ENCODE peak calls at places on chromosome 3, in seven cellular contexts. One of them, this sample, is unnamed.

GRCh38 chr3:123071146-123071545 is 4.3 kb downstream of the PDIA5 start:
- DNase-seq in kidney epithelial cell: no peak
- DNase-seq in CD4-positive, alpha-beta T cell: no peak
- DNase-seq in caudate nucleus: no peak
- DNase-seq in GM20000: no peak
- DNase-seq in effector memory CD8-positive, alpha-beta T cell: no peak
- DNase-seq in AG08396: no peak
- DNase-seq in this sample: peak

GRCh38 chr3:15974647-15975046 is 176.9 kb upstream of the ANKRD28 start:
- DNase-seq in kidney epithelial cell: no peak
- DNase-seq in AG08396: no peak
- DNase-seq in GM20000: no peak
- DNase-seq in effector memory CD8-positive, alpha-beta T cell: no peak
- DNase-seq in caudate nucleus: no peak
- DNase-seq in CD4-positive, alpha-beta T cell: no peak
- DNase-seq in this sample: no peak

GRCh38 chr3:90092994-90093393 is 985.6 kb downstream of the EPHA3 start:
- DNase-seq in CD4-positive, alpha-beta T cell: no peak
- DNase-seq in effector memory CD8-positive, alpha-beta T cell: no peak
- DNase-seq in GM20000: no peak
- DNase-seq in kidney epithelial cell: no peak
- DNase-seq in caudate nucleus: no peak
- DNase-seq in AG08396: peak
- DNase-seq in this sample: peak

GRCh38 chr3:31448035-31448881 is 84.5 kb upstream of the STT3B start:
- DNase-seq in effector memory CD8-positive, alpha-beta T cell: peak
- DNase-seq in CD4-positive, alpha-beta T cell: no peak
- DNase-seq in GM20000: no peak
- DNase-seq in caudate nucleus: no peak
- DNase-seq in kidney epithelial cell: no peak
- DNase-seq in AG08396: no peak
- DNase-seq in this sample: peak

GRCh38 chr3:181948286-181948685 is 236.6 kb downstream of the SOX2 start:
- DNase-seq in caudate nucleus: no peak
- DNase-seq in GM20000: no peak
- DNase-seq in effector memory CD8-positive, alpha-beta T cell: no peak
- DNase-seq in AG08396: no peak
- DNase-seq in CD4-positive, alpha-beta T cell: no peak
- DNase-seq in kidney epithelial cell: no peak
- DNase-seq in this sample: peak

GRCh38 chr3:53150247-53151085 is 10.5 kb upstream of the PRKCD start:
- DNase-seq in GM20000: no peak
- DNase-seq in caudate nucleus: no peak
- DNase-seq in effector memory CD8-positive, alpha-beta T cell: no peak
- DNase-seq in CD4-positive, alpha-beta T cell: no peak
- DNase-seq in AG08396: no peak
- DNase-seq in kidney epithelial cell: no peak
- DNase-seq in this sample: no peak

GRCh38 chr3:44516230-44516629 is 38.8 kb upstream of the ZNF445 start:
- DNase-seq in CD4-positive, alpha-beta T cell: no peak
- DNase-seq in GM20000: no peak
- DNase-seq in AG08396: no peak
- DNase-seq in kidney epithelial cell: no peak
- DNase-seq in caudate nucleus: no peak
- DNase-seq in effector memory CD8-positive, alpha-beta T cell: no peak
- DNase-seq in this sample: no peak

GRCh38 chr3:143536817-143537535 is 311.3 kb downstream of the SLC9A9 start:
- DNase-seq in effector memory CD8-positive, alpha-beta T cell: no peak
- DNase-seq in CD4-positive, alpha-beta T cell: no peak
- DNase-seq in caudate nucleus: no peak
- DNase-seq in AG08396: peak
- DNase-seq in GM20000: no peak
- DNase-seq in kidney epithelial cell: no peak
- DNase-seq in this sample: peak

GRCh38 chr3:38957296-38957695 is 94.4 kb downstream of the SCN11A start:
- DNase-seq in GM20000: no peak
- DNase-seq in CD4-positive, alpha-beta T cell: no peak
- DNase-seq in kidney epithelial cell: no peak
- DNase-seq in AG08396: no peak
- DNase-seq in effector memory CD8-positive, alpha-beta T cell: no peak
- DNase-seq in caudate nucleus: no peak
- DNase-seq in this sample: no peak

GRCh38 chr3:142318331-142318730 is 92.9 kb upstream of the GK5 start:
- DNase-seq in effector memory CD8-positive, alpha-beta T cell: no peak
- DNase-seq in CD4-positive, alpha-beta T cell: no peak
- DNase-seq in kidney epithelial cell: no peak
- DNase-seq in caudate nucleus: no peak
- DNase-seq in GM20000: no peak
- DNase-seq in AG08396: no peak
- DNase-seq in this sample: no peak

GRCh38 chr3:150786791-150787190 is 23.8 kb upstream of the SIAH2 start:
- DNase-seq in effector memory CD8-positive, alpha-beta T cell: no peak
- DNase-seq in CD4-positive, alpha-beta T cell: no peak
- DNase-seq in kidney epithelial cell: no peak
- DNase-seq in AG08396: no peak
- DNase-seq in caudate nucleus: no peak
- DNase-seq in GM20000: no peak
- DNase-seq in this sample: no peak

GRCh38 chr3:14946749-14947104 is 656 bp upstream of the NR2C2 start:
- DNase-seq in AG08396: no peak
- DNase-seq in kidney epithelial cell: no peak
- DNase-seq in caudate nucleus: no peak
- DNase-seq in CD4-positive, alpha-beta T cell: no peak
- DNase-seq in GM20000: no peak
- DNase-seq in effector memory CD8-positive, alpha-beta T cell: no peak
- DNase-seq in this sample: no peak

GRCh38 chr3:31410411-31410810 is 122.3 kb upstream of the STT3B start:
- DNase-seq in AG08396: no peak
- DNase-seq in CD4-positive, alpha-beta T cell: no peak
- DNase-seq in kidney epithelial cell: no peak
- DNase-seq in GM20000: no peak
- DNase-seq in caudate nucleus: no peak
- DNase-seq in effector memory CD8-positive, alpha-beta T cell: no peak
- DNase-seq in this sample: no peak

GRCh38 chr3:15160662-15161061 is 45.4 kb upstream of the CAPN7 start:
- DNase-seq in GM20000: no peak
- DNase-seq in effector memory CD8-positive, alpha-beta T cell: no peak
- DNase-seq in CD4-positive, alpha-beta T cell: no peak
- DNase-seq in kidney epithelial cell: no peak
- DNase-seq in AG08396: no peak
- DNase-seq in caudate nucleus: no peak
- DNase-seq in this sample: no peak

GRCh38 chr3:170867143-170867542 is 2.9 kb downstream of the RPL22L1 start:
- DNase-seq in AG08396: no peak
- DNase-seq in kidney epithelial cell: no peak
- DNase-seq in CD4-positive, alpha-beta T cell: no peak
- DNase-seq in effector memory CD8-positive, alpha-beta T cell: no peak
- DNase-seq in GM20000: no peak
- DNase-seq in caudate nucleus: no peak
- DNase-seq in this sample: no peak

GRCh38 chr3:190514163-190515153 is 573 bp downstream of the IL1RAP start:
- DNase-seq in CD4-positive, alpha-beta T cell: no peak
- DNase-seq in GM20000: peak
- DNase-seq in effector memory CD8-positive, alpha-beta T cell: peak
- DNase-seq in AG08396: peak
- DNase-seq in kidney epithelial cell: no peak
- DNase-seq in caudate nucleus: no peak
- DNase-seq in this sample: peak

GRCh38 chr3:10437272-10437994 is 68.0 kb downstream of the ATP2B2 start:
- DNase-seq in CD4-positive, alpha-beta T cell: peak
- DNase-seq in kidney epithelial cell: peak
- DNase-seq in GM20000: peak
- DNase-seq in AG08396: peak
- DNase-seq in caudate nucleus: no peak
- DNase-seq in effector memory CD8-positive, alpha-beta T cell: peak
- DNase-seq in this sample: peak

GRCh38 chr3:127247292-127247691 is 40.6 kb downstream of the PRR20G start:
- DNase-seq in effector memory CD8-positive, alpha-beta T cell: no peak
- DNase-seq in GM20000: no peak
- DNase-seq in AG08396: no peak
- DNase-seq in CD4-positive, alpha-beta T cell: no peak
- DNase-seq in caudate nucleus: no peak
- DNase-seq in kidney epithelial cell: no peak
- DNase-seq in this sample: no peak